ENCODE peak calls at places on chromosomes 5 and 9, in four cellular contexts. T is Caki2; D is NCI-H1048; L is stimulated activated CD8-positive, alpha-beta memory T cell treated with anti-CD3 and anti-CD28 coated beads, Interleukin-2, amount 100 ng/mL, for 1 hour. B is an unnamed sample.

GRCh38 chr5:387491-388265 is 55.3 kb upstream of the EXOC3 start:
- DNase-seq in T (no peak), L (no peak), D (no peak), B (no peak)

GRCh38 chr9:37430841-37431597 is 8.5 kb downstream of the GRHPR start:
- DNase-seq in T (no peak), D (no peak), L (no peak), B (no peak)

GRCh38 chr9:137784046-137784445 is 93.5 kb upstream of the CACNA1B start:
- DNase-seq in D (no peak), T (no peak), L (no peak), B (no peak)

GRCh38 chr5:39197556-39197955 is 21.8 kb downstream of the FYB1 start:
- DNase-seq in T (no peak), D (no peak), L (no peak), B (no peak)

GRCh38 chr5:131393498-131393968 is 129.7 kb downstream of the CDC42SE2 start:
- DNase-seq in T (peak; percentile 70), D (no peak), L (no peak), B (no peak)

GRCh38 chr5:33313150-33313549 is 127.6 kb upstream of the TARS1 start:
- DNase-seq in L (no peak), D (no peak), T (peak; percentile 74), B (no peak)

GRCh38 chr9:7273575-7273974 is 515.8 kb downstream of the KDM4C start:
- DNase-seq in D (no peak), L (no peak), T (no peak), B (no peak)

GRCh38 chr9:137311171-137311970 is 9.3 kb upstream of the NRARP start:
- DNase-seq in L (no peak), D (no peak), T (peak; percentile 65), B (no peak)

GRCh38 chr9:92669527-92669889 is 423 bp downstream of the IPPK start:
- DNase-seq in T (no peak), D (no peak), L (peak; percentile 7), B (no peak)

GRCh38 chr9:112772215-112772509 is 21.6 kb downstream of the SNX30 start:
- DNase-seq in L (no peak), D (no peak), T (no peak), B (no peak)

GRCh38 chr5:10543585-10544040 is 20.3 kb upstream of the ANKRD33B start:
- DNase-seq in T (no peak), L (no peak), D (no peak), B (no peak)

GRCh38 chr9:30197954-30198353 is 2186.5 kb upstream of the ACO1 start:
- DNase-seq in D (no peak), T (peak; percentile 80), L (no peak), B (no peak)

GRCh38 chr5:138032028-138032571 is 779 bp downstream of the FAM13B start:
- DNase-seq in L (peak; percentile 29), T (no peak), D (no peak), B (no peak)